ENCODE peak calls at places on chromosomes 16 and 17, in eight cellular contexts. One of them, this sample, is unnamed.

GRCh38 chr17:74212913-74213791 is at the start of gene TTYH2:
- DNase-seq in kidney: peak
- DNase-seq in tibial nerve: peak
- DNase-seq in cardiac fibroblast: peak
- DNase-seq in thoracic aorta: peak
- DNase-seq in body of pancreas: peak
- DNase-seq in left lung: peak
- DNase-seq in fibroblast of the aortic adventitia: peak
- DNase-seq in this sample: peak

GRCh38 chr16:1710811-1711507 is 5.0 kb downstream of the MAPK8IP3 start:
- DNase-seq in tibial nerve: no peak
- DNase-seq in kidney: no peak
- DNase-seq in fibroblast of the aortic adventitia: no peak
- DNase-seq in left lung: peak
- DNase-seq in cardiac fibroblast: no peak
- DNase-seq in body of pancreas: no peak
- DNase-seq in thoracic aorta: no peak
- DNase-seq in this sample: no peak

GRCh38 chr17:64183815-64184397 is 54.0 kb upstream of the ERN1 start:
- DNase-seq in left lung: no peak
- DNase-seq in cardiac fibroblast: peak
- DNase-seq in fibroblast of the aortic adventitia: no peak
- DNase-seq in kidney: no peak
- DNase-seq in thoracic aorta: no peak
- DNase-seq in tibial nerve: no peak
- DNase-seq in body of pancreas: no peak
- DNase-seq in this sample: peak

GRCh38 chr17:10754109-10754508 is 24.3 kb upstream of the TMEM220 start:
- DNase-seq in cardiac fibroblast: peak
- DNase-seq in tibial nerve: no peak
- DNase-seq in fibroblast of the aortic adventitia: peak
- DNase-seq in body of pancreas: peak
- DNase-seq in left lung: no peak
- DNase-seq in thoracic aorta: no peak
- DNase-seq in kidney: no peak
- DNase-seq in this sample: no peak

GRCh38 chr17:151886-152859 is 14.8 kb downstream of the SCGB1C2 start:
- DNase-seq in cardiac fibroblast: peak
- DNase-seq in thoracic aorta: no peak
- DNase-seq in tibial nerve: no peak
- DNase-seq in kidney: peak
- DNase-seq in fibroblast of the aortic adventitia: no peak
- DNase-seq in body of pancreas: no peak
- DNase-seq in left lung: peak
- DNase-seq in this sample: no peak

GRCh38 chr17:48310748-48311213 is 119.2 kb downstream of the SKAP1 start:
- DNase-seq in thoracic aorta: no peak
- DNase-seq in cardiac fibroblast: no peak
- DNase-seq in left lung: no peak
- DNase-seq in fibroblast of the aortic adventitia: no peak
- DNase-seq in tibial nerve: no peak
- DNase-seq in body of pancreas: no peak
- DNase-seq in kidney: peak
- DNase-seq in this sample: no peak

GRCh38 chr16:88939814-88940195 is 37.2 kb downstream of the CBFA2T3 start:
- DNase-seq in left lung: no peak
- DNase-seq in kidney: peak
- DNase-seq in thoracic aorta: no peak
- DNase-seq in cardiac fibroblast: no peak
- DNase-seq in tibial nerve: no peak
- DNase-seq in fibroblast of the aortic adventitia: no peak
- DNase-seq in body of pancreas: peak
- DNase-seq in this sample: no peak

GRCh38 chr16:14345512-14346115 is 274.5 kb downstream of the MRTFB start:
- DNase-seq in tibial nerve: no peak
- DNase-seq in fibroblast of the aortic adventitia: no peak
- DNase-seq in thoracic aorta: no peak
- DNase-seq in body of pancreas: no peak
- DNase-seq in cardiac fibroblast: no peak
- DNase-seq in kidney: no peak
- DNase-seq in left lung: no peak
- DNase-seq in this sample: no peak

GRCh38 chr16:67016681-67017450 is 12.1 kb upstream of the CBFB start:
- DNase-seq in tibial nerve: no peak
- DNase-seq in cardiac fibroblast: no peak
- DNase-seq in fibroblast of the aortic adventitia: no peak
- DNase-seq in kidney: no peak
- DNase-seq in body of pancreas: no peak
- DNase-seq in left lung: no peak
- DNase-seq in thoracic aorta: no peak
- DNase-seq in this sample: no peak

GRCh38 chr17:1473841-1474240 is 17.8 kb upstream of the CRK start:
- DNase-seq in body of pancreas: no peak
- DNase-seq in cardiac fibroblast: no peak
- DNase-seq in tibial nerve: no peak
- DNase-seq in thoracic aorta: no peak
- DNase-seq in fibroblast of the aortic adventitia: no peak
- DNase-seq in kidney: no peak
- DNase-seq in left lung: no peak
- DNase-seq in this sample: no peak

GRCh38 chr17:60107526-60108257 is 29.0 kb upstream of the HEATR6 start:
- DNase-seq in thoracic aorta: no peak
- DNase-seq in cardiac fibroblast: peak
- DNase-seq in fibroblast of the aortic adventitia: peak
- DNase-seq in tibial nerve: no peak
- DNase-seq in left lung: no peak
- DNase-seq in kidney: no peak
- DNase-seq in body of pancreas: no peak
- DNase-seq in this sample: no peak

GRCh38 chr16:21611546-21612384 is 12.4 kb downstream of the METTL9 start:
- DNase-seq in kidney: no peak
- DNase-seq in tibial nerve: no peak
- DNase-seq in thoracic aorta: no peak
- DNase-seq in left lung: no peak
- DNase-seq in body of pancreas: no peak
- DNase-seq in fibroblast of the aortic adventitia: no peak
- DNase-seq in cardiac fibroblast: no peak
- DNase-seq in this sample: no peak

GRCh38 chr16:56192971-56193936 is 2.0 kb downstream of the GNAO1 start:
- DNase-seq in left lung: no peak
- DNase-seq in kidney: no peak
- DNase-seq in tibial nerve: no peak
- DNase-seq in fibroblast of the aortic adventitia: no peak
- DNase-seq in thoracic aorta: no peak
- DNase-seq in body of pancreas: no peak
- DNase-seq in cardiac fibroblast: no peak
- DNase-seq in this sample: no peak

GRCh38 chr17:76966486-76967181 is 98.4 kb downstream of the MGAT5B start:
- DNase-seq in tibial nerve: no peak
- DNase-seq in left lung: no peak
- DNase-seq in cardiac fibroblast: no peak
- DNase-seq in body of pancreas: no peak
- DNase-seq in kidney: peak
- DNase-seq in fibroblast of the aortic adventitia: no peak
- DNase-seq in thoracic aorta: no peak
- DNase-seq in this sample: no peak

GRCh38 chr17:50144346-50144745 is 6.1 kb downstream of the PPP1R9B start:
- DNase-seq in tibial nerve: no peak
- DNase-seq in cardiac fibroblast: no peak
- DNase-seq in body of pancreas: no peak
- DNase-seq in fibroblast of the aortic adventitia: no peak
- DNase-seq in kidney: no peak
- DNase-seq in thoracic aorta: no peak
- DNase-seq in left lung: no peak
- DNase-seq in this sample: no peak

GRCh38 chr16:24471616-24472015 is 67.8 kb upstream of the RBBP6 start:
- DNase-seq in cardiac fibroblast: no peak
- DNase-seq in body of pancreas: no peak
- DNase-seq in tibial nerve: no peak
- DNase-seq in thoracic aorta: no peak
- DNase-seq in fibroblast of the aortic adventitia: no peak
- DNase-seq in left lung: no peak
- DNase-seq in kidney: no peak
- DNase-seq in this sample: no peak

GRCh38 chr17:3802461-3803307 is 1.7 kb upstream of the ITGAE start:
- DNase-seq in fibroblast of the aortic adventitia: peak
- DNase-seq in thoracic aorta: no peak
- DNase-seq in cardiac fibroblast: peak
- DNase-seq in left lung: no peak
- DNase-seq in tibial nerve: no peak
- DNase-seq in kidney: no peak
- DNase-seq in body of pancreas: peak
- DNase-seq in this sample: peak
- TF ChIP-seq CTCF in fibroblast of the aortic adventitia: no peak
- TF ChIP-seq CTCF in thoracic aorta: no peak
- TF ChIP-seq CTCF in cardiac fibroblast: no peak
- TF ChIP-seq CTCF in left lung: no peak
- TF ChIP-seq CTCF in tibial nerve: no peak
- TF ChIP-seq CTCF in kidney: no peak
- TF ChIP-seq CTCF in body of pancreas: no peak
- TF ChIP-seq CTCF in this sample: no peak

GRCh38 chr16:12723681-12724080 is 80.0 kb downstream of the CPPED1 start:
- DNase-seq in left lung: no peak
- DNase-seq in body of pancreas: no peak
- DNase-seq in tibial nerve: no peak
- DNase-seq in fibroblast of the aortic adventitia: no peak
- DNase-seq in kidney: no peak
- DNase-seq in cardiac fibroblast: no peak
- DNase-seq in thoracic aorta: no peak
- DNase-seq in this sample: no peak

GRCh38 chr16:12728471-12728870 is 75.2 kb downstream of the CPPED1 start:
- DNase-seq in body of pancreas: no peak
- DNase-seq in thoracic aorta: no peak
- DNase-seq in cardiac fibroblast: no peak
- DNase-seq in fibroblast of the aortic adventitia: no peak
- DNase-seq in tibial nerve: no peak
- DNase-seq in left lung: no peak
- DNase-seq in kidney: no peak
- DNase-seq in this sample: no peak

GRCh38 chr16:12724216-12724615 is 79.5 kb downstream of the CPPED1 start:
- DNase-seq in body of pancreas: no peak
- DNase-seq in kidney: no peak
- DNase-seq in thoracic aorta: no peak
- DNase-seq in cardiac fibroblast: no peak
- DNase-seq in left lung: no peak
- DNase-seq in fibroblast of the aortic adventitia: no peak
- DNase-seq in tibial nerve: no peak
- DNase-seq in this sample: no peak

GRCh38 chr16:12732600-12732999 is 71.1 kb downstream of the CPPED1 start:
- DNase-seq in left lung: no peak
- DNase-seq in tibial nerve: no peak
- DNase-seq in cardiac fibroblast: no peak
- DNase-seq in fibroblast of the aortic adventitia: no peak
- DNase-seq in kidney: no peak
- DNase-seq in body of pancreas: no peak
- DNase-seq in thoracic aorta: no peak
- DNase-seq in this sample: no peak

GRCh38 chr16:12729448-12729847 is 74.2 kb downstream of the CPPED1 start:
- DNase-seq in tibial nerve: no peak
- DNase-seq in kidney: no peak
- DNase-seq in cardiac fibroblast: peak
- DNase-seq in left lung: no peak
- DNase-seq in thoracic aorta: no peak
- DNase-seq in fibroblast of the aortic adventitia: peak
- DNase-seq in body of pancreas: no peak
- DNase-seq in this sample: peak
- H3K4me3 ChIP-seq in tibial nerve: no peak
- H3K4me3 ChIP-seq in kidney: no peak
- H3K4me3 ChIP-seq in cardiac fibroblast: no peak
- H3K4me3 ChIP-seq in left lung: no peak
- H3K4me3 ChIP-seq in thoracic aorta: no peak
- H3K4me3 ChIP-seq in fibroblast of the aortic adventitia: no peak
- H3K4me3 ChIP-seq in body of pancreas: no peak
- H3K4me3 ChIP-seq in this sample: no peak

GRCh38 chr17:27568811-27569210 is 62.2 kb upstream of the LGALS9 start:
- DNase-seq in cardiac fibroblast: no peak
- DNase-seq in kidney: no peak
- DNase-seq in thoracic aorta: no peak
- DNase-seq in tibial nerve: no peak
- DNase-seq in body of pancreas: no peak
- DNase-seq in left lung: no peak
- DNase-seq in fibroblast of the aortic adventitia: no peak
- DNase-seq in this sample: no peak

GRCh38 chr17:27570578-27570914 is 60.4 kb upstream of the LGALS9 start:
- DNase-seq in thoracic aorta: no peak
- DNase-seq in kidney: peak
- DNase-seq in fibroblast of the aortic adventitia: no peak
- DNase-seq in tibial nerve: no peak
- DNase-seq in body of pancreas: no peak
- DNase-seq in cardiac fibroblast: no peak
- DNase-seq in left lung: no peak
- DNase-seq in this sample: no peak

GRCh38 chr17:27568216-27568615 is 62.8 kb upstream of the LGALS9 start:
- DNase-seq in thoracic aorta: no peak
- DNase-seq in left lung: no peak
- DNase-seq in kidney: peak
- DNase-seq in tibial nerve: no peak
- DNase-seq in fibroblast of the aortic adventitia: no peak
- DNase-seq in body of pancreas: no peak
- DNase-seq in cardiac fibroblast: no peak
- DNase-seq in this sample: no peak

GRCh38 chr17:27569884-27570577 is 61.0 kb upstream of the LGALS9 start:
- DNase-seq in tibial nerve: no peak
- DNase-seq in cardiac fibroblast: no peak
- DNase-seq in fibroblast of the aortic adventitia: no peak
- DNase-seq in thoracic aorta: no peak
- DNase-seq in left lung: no peak
- DNase-seq in body of pancreas: peak
- DNase-seq in kidney: peak
- DNase-seq in this sample: no peak

DNA sequence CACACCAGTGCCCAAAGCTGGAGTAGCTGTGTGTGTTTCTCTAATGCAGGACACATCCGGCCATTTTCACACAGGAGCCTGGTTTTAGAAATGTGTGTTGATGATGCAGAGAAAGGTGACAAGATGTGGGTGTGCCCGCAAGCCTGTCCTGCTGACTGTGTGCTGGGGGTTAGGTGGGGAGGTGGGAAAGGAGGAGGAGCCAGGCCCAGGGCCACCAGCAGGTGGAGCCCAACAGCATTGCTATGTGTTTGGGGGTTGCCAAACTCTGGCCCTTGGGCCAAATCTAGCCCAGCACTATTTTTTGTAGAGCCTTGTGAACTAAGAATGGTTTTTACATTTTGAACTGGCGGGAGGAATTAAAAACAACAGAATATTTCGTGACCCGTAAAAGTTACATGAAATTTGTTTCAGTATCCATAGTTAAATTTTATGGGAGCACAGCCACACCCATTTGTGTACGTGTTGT is 61.7 kb upstream of the LGALS9 start:
- DNase-seq in kidney: peak
- DNase-seq in thoracic aorta: no peak
- DNase-seq in fibroblast of the aortic adventitia: peak
- DNase-seq in cardiac fibroblast: peak
- DNase-seq in body of pancreas: peak
- DNase-seq in tibial nerve: no peak
- DNase-seq in left lung: no peak
- DNase-seq in this sample: no peak
- TF ChIP-seq CTCF in kidney: peak
- TF ChIP-seq CTCF in thoracic aorta: no peak
- TF ChIP-seq CTCF in fibroblast of the aortic adventitia: peak
- TF ChIP-seq CTCF in cardiac fibroblast: peak
- TF ChIP-seq CTCF in body of pancreas: peak
- TF ChIP-seq CTCF in tibial nerve: peak
- TF ChIP-seq CTCF in left lung: peak
- TF ChIP-seq CTCF in this sample: peak

GRCh38 chr17:37492167-37492566 is 2.5 kb downstream of the DUSP14 start:
- DNase-seq in body of pancreas: no peak
- DNase-seq in fibroblast of the aortic adventitia: no peak
- DNase-seq in thoracic aorta: no peak
- DNase-seq in cardiac fibroblast: no peak
- DNase-seq in tibial nerve: no peak
- DNase-seq in kidney: no peak
- DNase-seq in left lung: no peak
- DNase-seq in this sample: no peak
- H3K4me3 ChIP-seq in body of pancreas: no peak
- H3K4me3 ChIP-seq in fibroblast of the aortic adventitia: peak
- H3K4me3 ChIP-seq in thoracic aorta: no peak
- H3K4me3 ChIP-seq in cardiac fibroblast: no peak
- H3K4me3 ChIP-seq in tibial nerve: no peak
- H3K4me3 ChIP-seq in kidney: no peak
- H3K4me3 ChIP-seq in left lung: no peak
- H3K4me3 ChIP-seq in this sample: peak

This sample was measured in astrocyte of the spinal cord.